ENCODE peak calls at places on chromosomes 2 and 18, in nine cellular contexts. M is substantia nigra; Y is HAP-1; Q is glutamatergic neuron; F is dermis blood vessel endothelial cell; T is stimulated activated naive B cell treated with anti-CD40 and anti-IgM and Interleukin-4, amounts not matched to agents 10 μg/mL and 1 μg/mL and 100 μg/mL, for 72 hours; P is NCI-H345; G is posterior cingulate gyrus; I is D341Med. O is an unnamed sample.

GRCh38 chr18:49813071-49813320 is 337 bp downstream of the ACAA2 start:
- DNase-seq in M (peak), Y (peak), Q (peak), F (peak), T (peak), P (peak), G (peak), I (peak), O (peak)

GRCh38 chr2:42261531-42262195 is 92.5 kb downstream of the EML4 start:
- DNase-seq in M (no peak), Y (no peak), Q (no peak), F (no peak), T (no peak), P (no peak), G (no peak), I (no peak), O (no peak)

GRCh38 chr2:7620255-7620654 is 703.0 kb downstream of the RNF144A start:
- DNase-seq in M (no peak), Y (no peak), Q (no peak), F (no peak), T (no peak), P (no peak), G (no peak), I (no peak), O (no peak)

GRCh38 chr2:202064206-202064880 is 8.7 kb upstream of the KIAA2012 start:
- DNase-seq in M (no peak), Y (peak), Q (no peak), F (peak), T (no peak), P (no peak), G (peak), I (no peak), O (peak)

GRCh38 chr2:126663184-126663963 is 7.4 kb downstream of the GYPC start:
- DNase-seq in M (no peak), Y (no peak), Q (no peak), F (no peak), T (no peak), P (no peak), G (no peak), I (no peak), O (no peak)

GRCh38 chr2:10514743-10515142 is 66.6 kb upstream of the ODC1 start:
- DNase-seq in M (no peak), Y (no peak), Q (no peak), F (peak), T (no peak), P (no peak), G (no peak), I (no peak), O (no peak)

GRCh38 chr2:144414324-144414845 is 105.5 kb downstream of the ZEB2 start:
- DNase-seq in M (no peak), Y (no peak), Q (no peak), F (no peak), T (no peak), P (no peak), G (no peak), I (no peak), O (peak)

GRCh38 chr2:64525323-64525625 is 1.1 kb downstream of the AFTPH start:
- DNase-seq in M (no peak), Y (no peak), Q (no peak), F (peak), T (peak), P (no peak), G (no peak), I (no peak), O (no peak)

GRCh38 chr2:3461781-3462492 is 57.4 kb downstream of the ADI1 start:
- DNase-seq in M (no peak), Y (peak), Q (no peak), F (peak), T (peak), P (peak), G (no peak), I (no peak), O (no peak)

GRCh38 chr18:60339018-60339417 is 33.6 kb downstream of the MC4R start:
- DNase-seq in M (no peak), Y (no peak), Q (no peak), F (no peak), T (no peak), P (no peak), G (no peak), I (no peak), O (no peak)

GRCh38 chr2:137675584-137676327 is 288.5 kb upstream of the HNMT start:
- DNase-seq in M (no peak), Y (no peak), Q (no peak), F (no peak), T (no peak), P (peak), G (no peak), I (no peak), O (no peak)

GRCh38 chr2:100202567-100202966 is 60.2 kb upstream of the AFF3 start:
- DNase-seq in M (no peak), Y (no peak), Q (no peak), F (no peak), T (no peak), P (no peak), G (no peak), I (no peak), O (no peak)

GRCh38 chr18:74493689-74494088 is 2.5 kb upstream of the CNDP2 start:
- DNase-seq in M (no peak), Y (peak), Q (no peak), F (peak), T (peak), P (peak), G (peak), I (no peak), O (no peak)

GRCh38 chr2:99802730-99803129 is 312.9 kb upstream of the REV1 start:
- DNase-seq in M (no peak), Y (no peak), Q (no peak), F (no peak), T (no peak), P (no peak), G (no peak), I (no peak), O (no peak)

GRCh38 chr2:39855856-39856255 is 76.8 kb upstream of the THUMPD2 start:
- DNase-seq in M (no peak), Y (no peak), Q (no peak), F (no peak), T (no peak), P (no peak), G (no peak), I (no peak), O (no peak)

GRCh38 chr2:68103026-68103425 is 40.2 kb upstream of the C1D start:
- DNase-seq in M (no peak), Y (no peak), Q (no peak), F (no peak), T (no peak), P (no peak), G (no peak), I (no peak), O (no peak)

GRCh38 chr2:16553222-16553621 is 112.4 kb downstream of the CYRIA start:
- DNase-seq in M (peak), Y (peak), Q (peak), F (peak), T (no peak), P (peak), G (peak), I (peak), O (no peak)

GRCh38 chr2:73257425-73258125 is 23.5 kb downstream of the CCT7 start:
- DNase-seq in M (no peak), Y (no peak), Q (no peak), F (no peak), T (no peak), P (no peak), G (no peak), I (no peak), O (no peak)